ENCODE peak calls at places on chromosomes 12 and 14, in five cellular contexts. B, K, H, C and Q are unnamed samples.

GRCh38 chr12:103840399-103840880 is 594 bp downstream of the NT5DC3 start:
- DNase-seq in K (peak; percentile 58), H (no peak), B (no peak), C (peak; percentile 74), Q (peak; percentile 25)

GRCh38 chr12:120997448-120997847 is 18.8 kb downstream of the C12orf43 start:
- DNase-seq in H (no peak), C (peak; percentile 23), K (no peak), B (no peak), Q (no peak)

GRCh38 chr12:47881826-47882427 is 22.9 kb downstream of the VDR start:
- DNase-seq in B (no peak), K (no peak), H (no peak), C (no peak), Q (peak; percentile 97)

GRCh38 chr14:50658203-50658602 is 9.9 kb downstream of the SAV1 start:
- DNase-seq in K (no peak), H (no peak), C (no peak), B (no peak), Q (peak; percentile 72)

GRCh38 chr12:70663838-70664237 is 26.6 kb upstream of the PTPRB start:
- DNase-seq in C (no peak), H (no peak), B (no peak), K (no peak), Q (no peak)

GRCh38 chr14:52259452-52259851 is 8.0 kb upstream of the PTGDR start:
- DNase-seq in C (no peak), H (no peak), K (no peak), B (no peak), Q (no peak)

GRCh38 chr12:98838282-98838681 is 193.2 kb downstream of the APAF1 start:
- DNase-seq in C (no peak), B (no peak), K (no peak), H (no peak), Q (peak; percentile 2)

GRCh38 chr12:57826966-57827365 is 8.4 kb upstream of the AVIL start:
- DNase-seq in B (no peak), K (no peak), H (no peak), C (no peak), Q (no peak)

GRCh38 chr14:60631842-60632241 is 17.4 kb downstream of the SIX1 start:
- DNase-seq in K (no peak), C (no peak), H (no peak), B (no peak), Q (no peak)

GRCh38 chr14:80959448-80960006 is 4.1 kb downstream of the TSHR start:
- DNase-seq in K (no peak), C (no peak), H (no peak), B (peak; percentile 91), Q (no peak)

DNA sequence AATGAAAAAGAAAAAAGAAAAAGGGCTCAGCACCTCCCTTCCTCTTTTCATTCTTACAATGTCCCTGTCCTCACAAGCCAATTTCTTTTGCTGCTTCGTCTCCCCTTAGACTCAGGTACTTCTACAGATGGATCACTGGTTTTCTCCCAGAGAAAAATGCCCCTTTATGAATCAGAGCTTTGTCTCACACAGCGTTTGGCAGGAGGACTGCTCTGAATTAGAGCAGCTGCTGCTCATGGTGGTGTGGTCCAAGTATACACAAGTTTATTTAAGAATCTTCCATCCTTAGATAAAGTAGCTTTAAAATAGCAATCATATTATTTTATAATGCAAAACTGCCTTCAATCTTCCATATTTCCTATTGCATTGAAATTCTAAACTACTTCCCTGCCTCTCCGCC is 80.3 kb downstream of the SLC8A3 start:
- DNase-seq in H (no peak), B (no peak), C (no peak), K (no peak), Q (no peak)
- TF ChIP-seq MXI1 in H (no peak), B (no peak), C (no peak), K (no peak), Q (no peak)

GRCh38 chr12:44031472-44032185 is 195.7 kb downstream of the TMEM117 start:
- DNase-seq in C (no peak), B (no peak), H (no peak), K (no peak), Q (peak; percentile 28)
- TF ChIP-seq MXI1 in C (no peak), B (no peak), H (no peak), K (no peak), Q (no peak)

GRCh38 chr14:78022059-78022458 is 148.1 kb upstream of the NRXN3 start:
- DNase-seq in H (peak; percentile 54), C (peak; percentile 67), B (peak; percentile 25), K (peak; percentile 83), Q (peak; percentile 16)

GRCh38 chr14:78016532-78016931 is 153.6 kb upstream of the NRXN3 start:
- DNase-seq in C (no peak), H (no peak), B (no peak), K (peak; percentile 2), Q (no peak)

GRCh38 chr14:78023112-78023511 is 147.1 kb upstream of the NRXN3 start:
- DNase-seq in C (no peak), K (no peak), H (no peak), B (no peak), Q (no peak)

GRCh38 chr14:78018283-78018682 is 151.9 kb upstream of the NRXN3 start:
- DNase-seq in H (no peak), K (no peak), C (no peak), B (no peak), Q (no peak)
- TF ChIP-seq MXI1 in H (no peak), K (no peak), C (no peak), B (no peak), Q (no peak)

DNA sequence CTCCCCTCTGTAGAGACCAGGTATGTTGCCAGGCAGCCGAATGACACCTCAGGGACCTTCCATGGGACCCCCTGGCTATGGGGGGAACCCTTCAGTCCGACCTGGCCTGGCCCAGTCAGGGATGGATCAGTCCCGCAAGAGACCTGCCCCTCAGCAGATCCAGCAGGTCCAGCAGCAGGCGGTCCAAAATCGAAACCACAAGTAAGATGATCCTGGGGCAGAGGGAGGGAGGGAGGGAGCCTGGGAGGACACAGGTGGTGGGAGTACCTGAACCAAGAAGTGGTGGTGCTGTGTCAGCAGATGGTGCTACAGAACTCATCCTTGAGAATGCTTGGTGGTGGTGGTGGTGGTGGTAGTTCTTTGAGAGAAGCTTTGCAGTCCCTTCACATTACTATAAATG is 1.0 kb downstream of the SMARCD1 start:
- DNase-seq in C (no peak), H (no peak), K (no peak), B (no peak), Q (no peak)
- TF ChIP-seq MXI1 in C (no peak), H (no peak), K (no peak), B (no peak), Q (no peak)

DNA sequence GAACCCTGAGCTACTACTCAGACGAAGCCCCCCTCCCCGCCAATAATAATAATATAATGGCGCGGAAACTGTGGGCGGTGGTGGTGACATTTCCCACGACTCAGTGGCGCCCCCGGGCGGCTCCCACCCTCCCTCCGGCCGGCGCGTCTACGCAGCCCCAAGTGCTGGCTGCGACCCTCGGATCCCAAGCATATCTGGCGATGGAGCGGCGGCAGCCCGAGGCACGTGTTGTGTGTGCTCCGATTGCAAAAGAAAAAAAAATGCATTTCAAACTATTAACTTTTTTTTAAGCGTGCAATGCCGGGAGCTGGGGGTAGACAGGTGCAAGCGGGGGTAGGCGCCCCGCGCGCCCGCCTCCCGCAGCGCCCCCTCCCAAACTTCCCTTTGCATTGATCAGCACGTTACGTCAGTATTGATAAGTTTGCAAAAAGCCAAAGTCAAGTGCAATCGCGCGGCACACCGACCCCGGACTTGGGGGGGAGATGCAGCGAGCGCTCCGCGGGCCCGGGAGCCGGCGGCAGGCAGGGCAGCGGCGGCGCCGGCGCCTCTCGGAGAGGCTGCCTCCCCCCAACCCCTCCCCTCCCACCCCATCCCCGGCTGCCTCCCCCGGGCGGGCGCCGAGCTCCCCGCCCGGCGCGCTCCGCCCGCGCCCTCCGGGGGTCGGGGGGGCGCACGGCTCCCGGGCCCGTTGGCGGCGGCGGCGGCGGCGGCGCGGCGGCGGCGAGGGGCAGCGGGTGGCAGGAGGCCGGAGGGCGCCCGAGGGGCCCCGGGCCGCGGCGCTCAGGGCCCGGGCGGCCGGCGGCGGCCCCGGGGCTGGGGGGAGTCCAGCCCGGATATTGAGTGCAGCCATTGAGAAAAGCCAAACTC is 113.1 kb upstream of the MYL2 start:
- DNase-seq in C (peak; percentile 85), H (no peak), K (no peak), B (no peak), Q (no peak)
- TF ChIP-seq MXI1 in C (peak; percentile 59), H (no peak), K (no peak), B (no peak), Q (no peak)

GRCh38 chr12:80154261-80154660 is 54.9 kb downstream of the OTOGL start:
- DNase-seq in C (no peak), K (no peak), H (no peak), B (no peak), Q (peak; percentile 66)
- TF ChIP-seq MXI1 in C (no peak), K (no peak), H (no peak), B (no peak), Q (no peak)

GRCh38 chr12:111901182-111901581 is 59.2 kb downstream of the MAPKAPK5 start:
- DNase-seq in K (no peak), C (no peak), H (no peak), B (no peak), Q (no peak)

GRCh38 chr12:111904438-111904837 is 62.4 kb downstream of the MAPKAPK5 start:
- DNase-seq in K (peak; percentile 28), H (no peak), B (no peak), C (no peak), Q (peak; percentile 1)

GRCh38 chr12:111907740-111908139 is 65.7 kb downstream of the MAPKAPK5 start:
- DNase-seq in K (no peak), H (no peak), B (no peak), C (no peak), Q (no peak)

DNA sequence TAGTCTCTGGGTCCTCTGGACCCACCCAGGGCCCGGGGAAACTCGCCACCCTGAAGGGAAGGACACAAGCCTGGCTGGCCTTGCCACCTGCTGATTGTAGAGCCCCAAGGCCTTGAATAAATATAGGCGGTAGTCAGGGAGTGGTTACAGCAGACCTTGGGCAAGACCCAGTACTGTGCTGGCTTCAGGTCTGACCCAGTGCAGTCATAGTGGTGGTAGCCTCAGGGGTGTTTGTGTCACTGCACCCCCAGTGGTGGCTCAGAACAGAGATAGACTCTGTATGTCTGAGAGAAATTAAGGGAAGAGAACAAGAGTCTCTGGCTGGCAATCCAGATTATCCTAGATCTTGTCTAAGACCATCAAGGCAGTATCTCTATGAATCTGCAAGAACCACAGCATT is 63.5 kb downstream of the MAPKAPK5 start:
- DNase-seq in H (no peak), K (no peak), C (no peak), B (no peak), Q (no peak)
- TF ChIP-seq MXI1 in H (no peak), K (no peak), C (no peak), B (no peak), Q (no peak)

GRCh38 chr12:14773685-14774073 is 29.6 kb downstream of the WBP11 start:
- DNase-seq in B (peak; percentile 48), C (peak; percentile 7), H (no peak), K (no peak), Q (no peak)
- TF ChIP-seq MXI1 in B (no peak), C (no peak), H (no peak), K (no peak), Q (no peak)

GRCh38 chr14:91310620-91311283 is 66.2 kb upstream of the GPR68 start:
- DNase-seq in H (no peak), K (no peak), B (no peak), C (no peak), Q (no peak)
- TF ChIP-seq MXI1 in H (no peak), K (no peak), B (no peak), C (no peak), Q (no peak)

GRCh38 chr12:83462419-83462818 is 775.7 kb downstream of the TMTC2 start:
- DNase-seq in K (no peak), B (no peak), H (no peak), C (no peak), Q (no peak)
- TF ChIP-seq MXI1 in K (no peak), B (no peak), H (no peak), C (no peak), Q (no peak)